ENCODE peak calls at places on chromosomes 12 and 14, in eight cellular contexts. B, E, S, Z, C, W, G and V are unnamed samples.

GRCh38 chr12:91781114-91781513 is 364.5 kb downstream of the BTG1 start:
- DNase-seq in B (no peak), E (peak), S (peak), Z (no peak), C (peak), W (no peak), G (no peak), V (peak)

GRCh38 chr12:19515179-19515578 is 75.9 kb downstream of the AEBP2 start:
- DNase-seq in B (peak), E (peak), S (no peak), Z (no peak), C (no peak), W (no peak), G (no peak), V (no peak)

GRCh38 chr12:89450922-89451321 is 73.7 kb downstream of the GALNT4 start:
- DNase-seq in B (no peak), E (peak), S (peak), Z (peak), C (no peak), W (no peak), G (no peak), V (no peak)

GRCh38 chr12:20383612-20384011 is 15.3 kb downstream of the PDE3A start:
- DNase-seq in B (no peak), E (no peak), S (no peak), Z (peak), C (no peak), W (no peak), G (no peak), V (no peak)

GRCh38 chr12:124555168-124555928 is 12.1 kb downstream of the NCOR2 start:
- DNase-seq in B (no peak), E (no peak), S (no peak), Z (no peak), C (no peak), W (no peak), G (peak), V (no peak)

GRCh38 chr14:72962829-72963312 is 36.6 kb downstream of the DCAF4 start:
- DNase-seq in B (peak), E (peak), S (peak), Z (peak), C (peak), W (peak), G (no peak), V (no peak)

GRCh38 chr12:122168492-122168891 is 5.5 kb downstream of the IL31 start:
- DNase-seq in B (no peak), E (no peak), S (no peak), Z (no peak), C (no peak), W (no peak), G (no peak), V (no peak)

GRCh38 chr12:6866920-6867406 is 368 bp upstream of the TPI1 start:
- DNase-seq in B (no peak), E (no peak), S (peak), Z (no peak), C (no peak), W (no peak), G (no peak), V (no peak)

GRCh38 chr12:28065374-28065773 is 92.8 kb upstream of the PTHLH start:
- DNase-seq in B (no peak), E (no peak), S (no peak), Z (no peak), C (no peak), W (no peak), G (no peak), V (no peak)

GRCh38 chr14:58699656-58700055 is 61.9 kb downstream of the DACT1 start:
- DNase-seq in B (no peak), E (no peak), S (no peak), Z (no peak), C (no peak), W (no peak), G (no peak), V (no peak)

DNA sequence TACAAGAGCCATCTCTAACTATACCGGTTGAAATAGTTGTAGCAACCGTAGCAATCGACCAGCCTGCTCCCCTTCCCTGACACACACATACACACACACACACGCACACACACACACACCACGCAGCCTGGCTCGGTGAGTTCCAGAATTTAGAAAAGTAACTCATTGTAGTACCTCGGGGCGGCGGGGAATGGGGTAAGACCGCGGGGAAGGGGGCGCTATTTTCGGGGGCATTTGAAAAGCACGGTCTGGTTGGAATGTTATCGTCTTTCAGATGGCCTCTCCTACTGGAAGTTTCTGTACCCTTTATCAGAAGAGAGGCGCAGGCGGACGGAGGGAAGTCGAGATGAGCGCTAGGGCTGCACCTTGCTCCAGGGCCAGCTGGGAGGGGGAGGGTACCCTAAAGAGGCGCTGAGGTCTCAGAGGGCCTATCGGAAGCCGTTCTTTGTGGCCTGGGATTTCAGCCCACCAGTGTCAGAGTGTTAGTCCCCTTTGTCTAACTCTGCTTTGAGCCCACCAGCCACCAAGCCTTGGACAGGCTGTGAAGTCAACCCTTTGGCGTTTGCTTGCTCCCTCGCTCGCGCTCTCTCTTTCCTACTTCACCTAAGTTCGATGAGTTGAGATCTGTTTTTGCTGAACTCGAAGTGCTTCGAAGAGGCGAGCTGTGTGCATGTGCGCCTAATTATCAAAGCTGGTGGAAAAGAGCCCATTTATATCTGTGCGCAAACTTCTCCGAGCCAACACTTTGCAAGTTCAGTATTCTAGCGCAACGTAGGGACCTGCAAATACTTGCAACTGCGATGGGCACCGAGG is 844 bp downstream of the COL2A1 start:
- DNase-seq in B (no peak), E (no peak), S (peak), Z (peak), C (peak), W (no peak), G (no peak), V (no peak)
- TF ChIP-seq EZH2 in B (no peak), E (peak), S (peak), Z (no peak), C (peak), W (peak), G (no peak), V (no peak)

GRCh38 chr12:112680993-112681392 is 110.6 kb upstream of the RPH3A start:
- DNase-seq in B (no peak), E (no peak), S (no peak), Z (no peak), C (no peak), W (no peak), G (no peak), V (no peak)
- TF ChIP-seq EZH2 in B (peak), E (no peak), S (no peak), Z (no peak), C (no peak), W (no peak), G (no peak), V (no peak)

DNA sequence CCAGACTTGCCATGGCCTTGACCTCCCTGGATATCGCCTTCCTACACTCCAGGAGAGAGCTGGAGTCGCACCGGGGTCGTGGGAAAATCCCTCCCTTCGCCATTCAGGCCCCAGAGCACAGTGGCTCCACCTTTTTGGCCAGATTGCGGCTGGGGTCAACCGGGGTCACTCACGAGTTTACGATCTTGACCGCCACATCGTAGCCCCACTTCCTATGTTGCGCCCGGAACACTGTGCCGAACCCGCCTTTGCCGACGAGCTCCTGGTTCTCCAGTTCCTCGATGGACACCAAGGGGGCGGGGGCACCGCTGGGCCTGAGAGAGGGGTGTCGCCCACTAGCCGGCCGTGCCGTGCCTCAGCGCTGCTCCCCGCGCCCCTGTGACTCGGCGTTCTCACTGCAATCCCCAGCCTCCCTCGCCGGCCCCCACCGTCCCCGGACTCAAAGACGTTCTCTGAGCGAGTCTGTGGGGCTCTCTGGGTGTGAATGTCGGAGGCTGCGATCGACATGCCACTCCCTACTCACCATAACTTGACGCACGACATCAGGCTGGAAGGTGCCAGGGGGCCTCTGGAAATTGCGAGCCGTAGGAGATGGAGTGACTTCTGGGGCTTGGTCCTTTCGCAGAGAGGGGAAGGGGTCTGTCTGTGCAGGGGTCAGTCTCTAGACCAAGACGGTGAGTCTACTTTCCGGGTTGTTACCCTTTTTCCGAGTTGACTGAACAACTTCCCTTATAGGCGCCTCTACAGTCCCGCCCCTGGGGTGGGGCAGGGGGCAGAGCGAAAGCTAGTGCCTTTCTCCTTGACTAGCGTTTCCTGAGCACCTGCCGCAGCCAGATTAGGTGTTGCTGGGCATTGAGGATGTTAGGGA is at the start of gene RIPK3:
- DNase-seq in B (no peak), E (no peak), S (peak), Z (peak), C (no peak), W (no peak), G (no peak), V (peak)
- TF ChIP-seq EZH2 in B (no peak), E (no peak), S (no peak), Z (peak), C (no peak), W (no peak), G (no peak), V (no peak)

DNA sequence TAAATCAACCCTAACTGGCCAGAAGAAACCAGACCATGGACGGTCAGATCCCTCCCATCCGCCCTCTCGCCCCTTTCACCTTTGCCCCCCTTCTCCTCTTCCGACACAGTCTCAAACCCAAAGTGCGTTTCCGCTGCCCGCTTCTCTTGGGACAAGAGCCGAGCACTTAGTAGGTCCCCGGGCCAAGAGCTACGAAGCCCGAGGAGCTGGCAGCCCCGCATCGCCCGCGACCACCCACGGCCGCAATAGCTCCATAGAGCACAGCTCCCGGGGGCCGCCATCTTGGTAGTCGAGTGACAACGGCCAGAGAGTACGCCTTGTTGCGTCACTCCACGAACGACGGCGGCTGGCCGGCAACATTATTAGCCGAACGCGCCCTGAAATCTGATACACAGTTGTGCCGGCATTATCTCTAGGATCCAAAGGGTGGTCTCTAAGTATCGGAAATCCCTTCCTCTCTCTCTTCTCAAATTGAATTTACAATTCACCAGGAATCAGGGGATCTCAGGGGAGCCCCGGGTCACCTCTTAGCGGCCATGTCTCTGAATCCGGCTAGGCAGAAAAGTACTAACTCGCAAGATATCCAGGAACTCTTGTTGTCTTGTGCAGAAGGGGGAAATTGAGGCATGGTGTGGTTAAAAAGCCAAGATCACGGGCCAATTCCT is at the start of gene COQ5:
- DNase-seq in B (peak), E (peak), S (peak), Z (peak), C (peak), W (no peak), G (peak), V (peak)
- TF ChIP-seq EZH2 in B (no peak), E (no peak), S (no peak), Z (no peak), C (no peak), W (no peak), G (no peak), V (no peak)

DNA sequence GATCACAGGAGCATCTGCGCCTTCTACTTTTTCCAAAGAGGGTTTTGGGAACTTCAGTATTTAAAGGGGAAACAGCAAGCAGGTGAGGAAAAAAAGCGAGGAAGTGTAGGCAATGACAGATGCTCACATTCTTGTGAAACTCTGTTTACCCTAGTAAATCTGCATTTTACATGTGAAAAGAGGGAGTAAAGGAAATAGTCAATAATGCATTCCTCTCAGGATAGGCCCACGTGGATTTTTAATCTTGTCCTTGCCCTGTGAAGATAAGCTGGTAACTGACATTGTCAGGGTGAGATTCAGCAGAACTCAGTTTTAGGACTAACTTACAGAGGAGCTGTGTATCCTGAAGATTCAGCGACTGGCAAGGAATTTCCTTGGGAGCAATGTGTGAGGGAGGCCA is 1119.2 kb upstream of the TMEM132C start:
- DNase-seq in B (no peak), E (no peak), S (no peak), Z (no peak), C (no peak), W (no peak), G (no peak), V (no peak)
- TF ChIP-seq EZH2 in B (no peak), E (no peak), S (no peak), Z (no peak), C (no peak), W (no peak), G (no peak), V (no peak)

GRCh38 chr12:57626111-57626928 is 6.7 kb downstream of the B4GALNT1 start:
- DNase-seq in B (no peak), E (no peak), S (no peak), Z (no peak), C (no peak), W (no peak), G (no peak), V (no peak)
- TF ChIP-seq EZH2 in B (no peak), E (no peak), S (no peak), Z (no peak), C (no peak), W (peak), G (no peak), V (no peak)

DNA sequence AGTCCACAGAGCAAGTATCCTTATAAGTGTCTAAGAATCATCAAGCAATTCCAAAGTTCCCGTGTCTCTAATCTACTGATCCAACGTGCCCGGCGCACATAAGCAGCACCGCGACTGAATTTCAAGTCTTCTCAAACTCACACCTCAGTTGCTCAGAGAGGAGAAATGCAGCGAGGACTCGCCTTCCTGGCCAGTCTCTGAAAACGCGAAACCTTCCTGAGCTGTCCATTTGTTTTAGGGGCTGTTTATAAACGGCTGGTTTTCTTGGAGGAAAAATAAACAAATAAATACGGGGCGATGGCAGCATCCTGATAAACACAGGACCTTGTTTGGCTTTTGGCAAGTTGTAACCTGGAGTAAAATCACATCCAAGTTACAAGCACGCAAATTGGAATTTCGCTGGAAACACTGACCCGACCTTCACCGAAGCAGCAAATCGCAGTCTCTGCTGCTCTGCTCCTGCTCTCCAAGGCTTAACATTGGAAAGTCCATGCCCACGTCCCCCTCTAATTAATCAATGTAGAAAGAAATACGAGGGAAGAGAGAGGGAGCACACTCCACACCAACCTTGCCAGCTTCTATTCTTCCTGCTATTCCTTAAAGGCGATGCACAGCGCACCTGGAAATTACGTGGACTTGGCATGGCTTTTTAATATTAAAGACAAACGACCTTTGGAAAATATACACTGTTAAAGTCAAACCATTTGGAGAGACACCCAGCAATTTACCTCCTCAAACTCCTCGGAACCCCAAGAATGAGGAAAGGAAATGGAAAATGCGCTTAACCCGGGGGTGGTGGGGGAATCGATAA is 248.7 kb downstream of the APAF1 start:
- DNase-seq in B (no peak), E (no peak), S (no peak), Z (peak), C (no peak), W (no peak), G (no peak), V (no peak)
- TF ChIP-seq EZH2 in B (no peak), E (peak), S (peak), Z (peak), C (peak), W (peak), G (no peak), V (peak)

GRCh38 chr14:92323031-92323915 is at the start of gene SLC24A4:
- DNase-seq in B (no peak), E (peak), S (peak), Z (peak), C (peak), W (no peak), G (no peak), V (peak)
- TF ChIP-seq EZH2 in B (no peak), E (peak), S (no peak), Z (peak), C (no peak), W (peak), G (no peak), V (peak)

GRCh38 chr14:87491816-87492215 is 501.2 kb downstream of the GALC start:
- DNase-seq in B (no peak), E (no peak), S (no peak), Z (no peak), C (peak), W (peak), G (no peak), V (peak)
- TF ChIP-seq EZH2 in B (no peak), E (no peak), S (no peak), Z (no peak), C (no peak), W (no peak), G (no peak), V (no peak)